ENCODE peak calls at places on chromosomes 13 and 19, in four cellular contexts. S is COR-L47, C is colonic mucosa, H is memory B cell. W is an unnamed sample.

GRCh38 chr19:16820056-16820455 is 9.1 kb upstream of the SIN3B start:
- DNase-seq in S (no peak), C (no peak), H (no peak), W (no peak)

GRCh38 chr13:94177041-94177440 is 302.4 kb downstream of the DCT start:
- DNase-seq in S (no peak), C (no peak), H (no peak), W (no peak)

GRCh38 chr13:112844879-112845278 is 124.1 kb upstream of the MCF2L start:
- DNase-seq in H (no peak), S (no peak), C (no peak), W (no peak)

GRCh38 chr19:30878456-30878855 is 470.8 kb downstream of the TSHZ3 start:
- DNase-seq in C (no peak), S (no peak), H (no peak), W (no peak)

GRCh38 chr13:84896128-84896527 is 903.1 kb downstream of the SLITRK6 start:
- DNase-seq in C (peak), H (peak), S (peak), W (peak)

GRCh38 chr19:47786566-47786965 is 8.1 kb downstream of the SELENOW start:
- DNase-seq in H (no peak), C (no peak), S (no peak), W (no peak)

GRCh38 chr19:49881672-49882394 is 4.3 kb downstream of the TBC1D17 start:
- DNase-seq in C (peak), S (no peak), H (no peak), W (no peak)

GRCh38 chr13:74316531-74316930 is 182.3 kb upstream of the KLF12 start:
- DNase-seq in S (no peak), C (no peak), H (no peak), W (no peak)

GRCh38 chr19:47157455-47158321 is 27.1 kb downstream of the SAE1 start:
- DNase-seq in S (no peak), H (no peak), C (peak), W (no peak)

GRCh38 chr19:3132971-3133792 is 2.7 kb upstream of the GNA15 start:
- DNase-seq in C (no peak), H (peak), S (peak), W (no peak)

GRCh38 chr13:32587014-32587773 is 942 bp downstream of the PDS5B start:
- DNase-seq in C (peak), H (peak), S (peak), W (peak)

GRCh38 chr13:41311607-41312500 is 787 bp downstream of the NAA16 start:
- DNase-seq in C (peak), S (peak), H (peak), W (no peak)

GRCh38 chr13:95784891-95785290 is 108.0 kb downstream of the DNAJC3 start:
- DNase-seq in H (no peak), S (no peak), C (no peak), W (no peak)

GRCh38 chr13:66171821-66172220 is 1058.3 kb downstream of the PCDH9 start:
- DNase-seq in H (no peak), C (no peak), S (peak), W (no peak)

GRCh38 chr19:30651066-30651465 is 278.9 kb downstream of the ZNF536 start:
- DNase-seq in C (no peak), H (no peak), S (no peak), W (peak)

GRCh38 chr13:51417716-51418115 is 35.1 kb downstream of the INTS6 start:
- DNase-seq in H (no peak), S (no peak), C (no peak), W (no peak)

GRCh38 chr13:99028890-99029289 is 51.0 kb upstream of the DOCK9 start:
- DNase-seq in C (peak), S (no peak), H (no peak), W (no peak)